ENCODE peak calls at places on chromosomes 11 and 22, in five cellular contexts. K is neural crest cell; X is CD8-positive, alpha-beta T cell; F is islet precursor cell; W is AG04450. T is an unnamed sample.

GRCh38 chr11:107683807-107684206 is 28.0 kb downstream of the SLN start:
- DNase-seq in K (no peak), X (no peak), F (no peak), W (no peak), T (no peak)

GRCh38 chr11:17719940-17720795 is 797 bp downstream of the MYOD1 start:
- DNase-seq in K (peak; percentile 46), X (no peak), F (peak; percentile 68), W (no peak), T (no peak)

GRCh38 chr22:45544588-45545170 is 42.0 kb downstream of the FBLN1 start:
- DNase-seq in K (no peak), X (no peak), F (no peak), W (no peak), T (no peak)

GRCh38 chr22:46025973-46026906 is 49.3 kb upstream of the WNT7B start:
- DNase-seq in K (no peak), X (no peak), F (no peak), W (no peak), T (no peak)

GRCh38 chr11:1920909-1921575 is 1.5 kb downstream of the TNNT3 start:
- DNase-seq in K (no peak), X (no peak), F (no peak), W (no peak), T (no peak)

GRCh38 chr11:91703042-91703441 is 521.6 kb upstream of the FAT3 start:
- DNase-seq in K (no peak), X (no peak), F (no peak), W (no peak), T (no peak)

GRCh38 chr11:87022738-87023137 is 15.0 kb upstream of the TMEM135 start:
- DNase-seq in K (no peak), X (no peak), F (no peak), W (no peak), T (no peak)

GRCh38 chr22:23565942-23566715 is 14.0 kb downstream of the IGLL1 start:
- DNase-seq in K (peak; percentile 64), X (no peak), F (peak; percentile 67), W (no peak), T (no peak)

GRCh38 chr22:32760815-32761214 is 40.7 kb upstream of the TIMP3 start:
- DNase-seq in K (no peak), X (no peak), F (no peak), W (no peak), T (no peak)

GRCh38 chr11:70493891-70494290 is 95.6 kb downstream of the CTTN start:
- DNase-seq in K (no peak), X (no peak), F (no peak), W (no peak), T (no peak)

GRCh38 chr11:116471608-116472007 is 301.2 kb downstream of the BUD13 start:
- DNase-seq in K (no peak), X (no peak), F (peak; percentile 75), W (no peak), T (no peak)

GRCh38 chr11:44950625-44951472 is at the start of gene TP53I11:
- DNase-seq in K (peak; percentile 68), X (peak; percentile 31), F (peak; percentile 87), W (no peak), T (no peak)

GRCh38 chr22:25628494-25628893 is 64.0 kb downstream of the GRK3 start:
- DNase-seq in K (no peak), X (no peak), F (no peak), W (no peak), T (no peak)

GRCh38 chr11:107716884-107717532 is 5.2 kb upstream of the SLN start:
- DNase-seq in K (no peak), X (no peak), F (no peak), W (no peak), T (no peak)

GRCh38 chr22:39454385-39454871 is 2.4 kb upstream of the MGAT3 start:
- DNase-seq in K (no peak), X (no peak), F (peak; percentile 80), W (no peak), T (no peak)